ENCODE peak calls at places on chromosomes 1 and 21, in ten cellular contexts. Q is left ventricle myocardium inferior, Y is Peyer's patch, B is fibroblast of lung, X is lung, J is OCI-LY7, T is hepatocyte, R is fibroblast of pulmonary artery, S is endothelial cell of umbilical vein, C is transverse colon. D is an unnamed sample.

GRCh38 chr1:26723013-26723991 is 27.5 kb downstream of the ARID1A start:
- DNase-seq in Q (peak), Y (peak), B (peak), X (peak), J (peak), T (peak), R (peak), S (peak), C (peak), D (no peak)

GRCh38 chr1:27602510-27603319 is 1.2 kb downstream of the AHDC1 start:
- DNase-seq in Q (peak), Y (peak), B (no peak), X (no peak), J (peak), T (peak), R (no peak), S (peak), C (peak), D (no peak)

GRCh38 chr1:240029418-240029817 is 62.3 kb upstream of the FMN2 start:
- DNase-seq in Q (no peak), Y (no peak), B (peak), X (no peak), J (no peak), T (no peak), R (no peak), S (no peak), C (no peak), D (no peak)

GRCh38 chr1:67535474-67535873 is 105.3 kb upstream of the SERBP1 start:
- DNase-seq in Q (peak), Y (peak), B (peak), X (peak), J (peak), T (peak), R (peak), S (peak), C (peak), D (peak)

GRCh38 chr1:247681288-247681897 is 1.9 kb upstream of the OR13G1 start:
- DNase-seq in Q (no peak), Y (no peak), B (peak), X (peak), J (peak), T (peak), R (peak), S (peak), C (peak), D (peak)

GRCh38 chr1:150162862-150163706 is 13.4 kb downstream of the PLEKHO1 start:
- DNase-seq in Q (peak), Y (peak), B (peak), X (peak), J (peak), T (peak), R (peak), S (peak), C (peak), D (peak)

GRCh38 chr1:52296345-52296744 is 69.7 kb downstream of the CC2D1B start:
- DNase-seq in Q (no peak), Y (no peak), B (peak), X (no peak), J (peak), T (peak), R (peak), S (peak), C (no peak), D (no peak)

GRCh38 chr1:171457412-171457811 is 27.9 kb upstream of the PRRC2C start:
- DNase-seq in Q (no peak), Y (no peak), B (peak), X (no peak), J (no peak), T (peak), R (peak), S (no peak), C (no peak), D (no peak)

GRCh38 chr1:171220551-171221175 is 27.6 kb upstream of the FMO1 start:
- DNase-seq in Q (no peak), Y (no peak), B (peak), X (no peak), J (no peak), T (peak), R (peak), S (no peak), C (no peak), D (no peak)

GRCh38 chr1:218361298-218362065 is 16.3 kb downstream of the TGFB2 start:
- DNase-seq in Q (no peak), Y (no peak), B (peak), X (no peak), J (no peak), T (peak), R (peak), S (peak), C (no peak), D (no peak)

GRCh38 chr1:37006132-37006868 is 28.0 kb downstream of the GRIK3 start:
- DNase-seq in Q (peak), Y (no peak), B (no peak), X (no peak), J (no peak), T (peak), R (no peak), S (no peak), C (no peak), D (no peak)

GRCh38 chr1:246311461-246311860 is 195.6 kb downstream of the SMYD3 start:
- DNase-seq in Q (no peak), Y (no peak), B (no peak), X (no peak), J (no peak), T (no peak), R (no peak), S (no peak), C (no peak), D (no peak)

GRCh38 chr1:180899262-180899661 is 13.4 kb upstream of the KIAA1614 start:
- DNase-seq in Q (no peak), Y (no peak), B (no peak), X (no peak), J (no peak), T (no peak), R (no peak), S (no peak), C (no peak), D (no peak)

GRCh38 chr1:34163792-34164509 is 1.1 kb downstream of the CSMD2 start:
- DNase-seq in Q (no peak), Y (no peak), B (peak), X (no peak), J (no peak), T (peak), R (no peak), S (no peak), C (no peak), D (no peak)

GRCh38 chr1:9292361-9293240 is at the start of gene SPSB1:
- DNase-seq in Q (peak), Y (peak), B (peak), X (peak), J (peak), T (peak), R (peak), S (peak), C (peak), D (peak)

GRCh38 chr1:20893931-20894330 is 106.8 kb upstream of the HP1BP3 start:
- DNase-seq in Q (no peak), Y (no peak), B (no peak), X (no peak), J (no peak), T (no peak), R (no peak), S (no peak), C (no peak), D (no peak)

GRCh38 chr1:160637821-160638539 is 8.9 kb downstream of the SLAMF1 start:
- DNase-seq in Q (no peak), Y (peak), B (peak), X (no peak), J (no peak), T (no peak), R (peak), S (peak), C (no peak), D (no peak)

GRCh38 chr1:235429143-235429542 is 61.9 kb downstream of the TBCE start:
- DNase-seq in Q (no peak), Y (no peak), B (peak), X (no peak), J (no peak), T (no peak), R (no peak), S (no peak), C (no peak), D (no peak)

GRCh38 chr21:39441502-39442475 is 3.8 kb downstream of the LCA5L start:
- DNase-seq in Q (no peak), Y (no peak), B (peak), X (no peak), J (peak), T (peak), R (peak), S (peak), C (no peak), D (peak)

GRCh38 chr1:111286912-111287311 is 3.7 kb upstream of the CHIA start:
- DNase-seq in Q (no peak), Y (no peak), B (no peak), X (no peak), J (no peak), T (no peak), R (no peak), S (no peak), C (no peak), D (no peak)

GRCh38 chr1:182255494-182255893 is 136.1 kb downstream of the GLUL start:
- DNase-seq in Q (peak), Y (no peak), B (no peak), X (no peak), J (no peak), T (no peak), R (no peak), S (no peak), C (no peak), D (no peak)

GRCh38 chr1:36889846-36890245 is 144.5 kb downstream of the GRIK3 start:
- DNase-seq in Q (no peak), Y (no peak), B (no peak), X (peak), J (no peak), T (no peak), R (no peak), S (no peak), C (no peak), D (no peak)

GRCh38 chr1:153698648-153699004 is 20.1 kb downstream of the NPR1 start:
- DNase-seq in Q (no peak), Y (no peak), B (no peak), X (no peak), J (no peak), T (no peak), R (no peak), S (no peak), C (no peak), D (no peak)
- H3K4me3 ChIP-seq in Q (peak), Y (no peak), B (no peak), X (no peak), J (no peak), T (no peak), R (no peak), S (no peak), C (peak), D (no peak)

GRCh38 chr21:42369821-42370220 is 3.5 kb upstream of the TFF1 start:
- DNase-seq in Q (no peak), Y (no peak), B (no peak), X (no peak), J (no peak), T (no peak), R (no peak), S (no peak), C (no peak), D (no peak)
- TF ChIP-seq CTCF in Q (no peak), Y (no peak), B (no peak), X (no peak), J (no peak), T (no peak), R (no peak), S (no peak), C (no peak), D (no peak)

GRCh38 chr21:45473496-45474322 is 68.5 kb downstream of the SLC19A1 start:
- DNase-seq in Q (no peak), Y (no peak), B (no peak), X (no peak), J (no peak), T (no peak), R (no peak), S (no peak), C (no peak), D (no peak)

GRCh38 chr21:45475797-45476570 is 66.3 kb downstream of the SLC19A1 start:
- DNase-seq in Q (no peak), Y (no peak), B (no peak), X (no peak), J (no peak), T (no peak), R (no peak), S (no peak), C (no peak), D (no peak)

GRCh38 chr21:45475004-45475685 is 67.1 kb downstream of the SLC19A1 start:
- DNase-seq in Q (no peak), Y (no peak), B (no peak), X (no peak), J (no peak), T (no peak), R (no peak), S (no peak), C (no peak), D (no peak)

GRCh38 chr21:45472445-45473365 is 67.7 kb downstream of the COL18A1 start:
- DNase-seq in Q (no peak), Y (no peak), B (no peak), X (no peak), J (no peak), T (peak), R (no peak), S (no peak), C (no peak), D (no peak)

GRCh38 chr21:45474323-45474950 is 67.8 kb downstream of the SLC19A1 start:
- DNase-seq in Q (no peak), Y (no peak), B (no peak), X (no peak), J (no peak), T (no peak), R (no peak), S (no peak), C (no peak), D (no peak)
- H3K4me3 ChIP-seq in Q (no peak), Y (no peak), B (no peak), X (no peak), J (no peak), T (no peak), R (no peak), S (no peak), C (no peak), D (no peak)

DNA sequence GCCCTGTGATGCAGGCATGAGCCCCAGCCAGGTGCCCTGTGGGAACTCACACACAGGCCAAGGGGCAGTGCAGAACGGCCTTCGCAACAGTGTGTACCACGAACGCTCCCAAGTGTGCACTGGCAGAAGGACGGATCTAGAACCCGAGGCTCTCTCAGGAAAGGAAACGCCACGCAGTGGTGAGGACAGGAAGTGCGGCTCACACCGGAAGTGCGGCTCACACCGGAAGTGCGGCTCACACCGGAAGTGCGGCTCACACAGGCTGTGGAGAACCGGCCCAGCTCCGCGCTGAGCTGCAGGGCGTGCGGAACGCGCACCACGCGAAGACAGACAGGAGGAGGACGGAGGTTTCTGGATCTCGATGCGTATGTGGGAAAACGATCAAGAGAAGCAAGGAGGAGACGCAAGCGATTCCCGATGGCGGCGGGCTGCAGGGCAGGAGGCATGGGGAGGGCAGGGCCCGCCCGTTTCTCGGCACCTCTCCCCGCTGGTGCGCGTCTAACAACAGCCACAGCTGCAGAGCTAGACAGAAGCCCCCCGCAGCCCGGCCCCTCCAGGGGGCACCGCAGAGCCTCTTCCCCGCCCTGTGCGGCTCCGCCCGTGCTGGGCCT is 35.9 kb upstream of the TMEM52 start:
- DNase-seq in Q (no peak), Y (no peak), B (no peak), X (no peak), J (no peak), T (no peak), R (no peak), S (no peak), C (no peak), D (no peak)
- TF ChIP-seq CTCF in Q (no peak), Y (no peak), B (no peak), X (no peak), J (peak), T (no peak), R (no peak), S (no peak), C (no peak), D (no peak)